ENCODE peak calls at places on chromosomes 13 and 19, in five cellular contexts. K is NCI-H774; L is stimulated activated CD4-positive, alpha-beta T cell treated with anti-CD3 and anti-CD28 coated beads, Interleukin-15, amount 100 ng/mL, for 1 hour; H is iPS-NIHi11; V is left ventricle myocardium inferior. G is an unnamed sample.

GRCh38 chr13:91797567-91797966 is 399.1 kb downstream of the GPC5 start:
- DNase-seq in K (no peak), L (no peak), V (no peak), H (no peak), G (no peak)

GRCh38 chr19:6802336-6803035 is 30.0 kb downstream of the VAV1 start:
- DNase-seq in H (no peak), L (peak; percentile 38), V (peak; percentile 30), K (peak; percentile 26), G (no peak)

GRCh38 chr19:17680235-17680722 is 7.9 kb downstream of the UNC13A start:
- DNase-seq in L (no peak), H (peak; percentile 66), K (no peak), V (peak; percentile 82), G (no peak)

GRCh38 chr13:53010374-53011105 is 18.1 kb upstream of the OLFM4 start:
- DNase-seq in H (no peak), V (no peak), L (no peak), K (no peak), G (no peak)

GRCh38 chr19:38977445-38978314 is 2.1 kb upstream of the FBXO17 start:
- DNase-seq in L (no peak), V (no peak), K (no peak), H (no peak), G (no peak)

GRCh38 chr13:32010137-32010536 is 21.4 kb upstream of the FRY start:
- DNase-seq in K (no peak), L (no peak), V (no peak), H (no peak), G (no peak)

GRCh38 chr19:17296976-17297375 is 6.2 kb downstream of the ABHD8 start:
- DNase-seq in V (no peak), H (no peak), K (no peak), L (no peak), G (no peak)

GRCh38 chr13:109145631-109146030 is 516.2 kb downstream of the MYO16 start:
- DNase-seq in K (peak; percentile 70), H (peak; percentile 53), L (no peak), V (no peak), G (no peak)

GRCh38 chr19:12660980-12661379 is 5.6 kb downstream of the MAN2B1 start:
- DNase-seq in H (no peak), V (no peak), K (no peak), L (no peak), G (no peak)

GRCh38 chr19:18208098-18208951 is 4.5 kb upstream of the RAB3A start:
- DNase-seq in H (peak; percentile 71), K (peak; percentile 6), V (peak; percentile 44), L (peak; percentile 52), G (peak; percentile 26)